ENCODE peak calls at places on chromosomes 13 and 19, in four cellular contexts. F, O, S and K are unnamed samples.

GRCh38 chr13:52925775-52926285 is 77.4 kb upstream of the PCDH8 start:
- DNase-seq in S (no peak), O (no peak), F (no peak), K (no peak)

GRCh38 chr13:84200971-84201370 is 318.7 kb upstream of the SLITRK1 start:
- DNase-seq in S (no peak), O (no peak), F (no peak), K (no peak)

GRCh38 chr19:6734096-6734696 is 3.2 kb downstream of the GPR108 start:
- DNase-seq in F (no peak), S (no peak), O (no peak), K (no peak)

GRCh38 chr13:22915442-22916082 is 265.2 kb upstream of the SGCG start:
- DNase-seq in F (peak), O (no peak), S (peak), K (peak)

GRCh38 chr19:7575426-7576040 is 20.1 kb upstream of the CAMSAP3 start:
- DNase-seq in F (no peak), O (no peak), S (no peak), K (no peak)

GRCh38 chr13:112617754-112618375 is 29.9 kb upstream of the TUBGCP3 start:
- DNase-seq in O (no peak), S (no peak), F (no peak), K (no peak)

GRCh38 chr19:32302778-32303177 is 42.6 kb upstream of the ZNF507 start:
- DNase-seq in S (no peak), F (no peak), O (no peak), K (no peak)

GRCh38 chr13:32136716-32137115 is 105.1 kb downstream of the FRY start:
- DNase-seq in S (no peak), O (no peak), F (no peak), K (no peak)

GRCh38 chr13:40475617-40476016 is 190.8 kb downstream of the FOXO1 start:
- DNase-seq in F (no peak), O (no peak), S (no peak), K (no peak)

GRCh38 chr13:70755411-70755810 is 647.2 kb upstream of the KLHL1 start:
- DNase-seq in F (no peak), O (no peak), S (no peak), K (no peak)

GRCh38 chr13:51614350-51614786 is 30.1 kb downstream of the WDFY2 start:
- DNase-seq in F (peak), O (no peak), S (no peak), K (no peak)

GRCh38 chr13:22018297-22019210 is 347.7 kb downstream of the FGF9 start:
- DNase-seq in F (no peak), S (no peak), O (no peak), K (no peak)

GRCh38 chr13:26062853-26063444 is 11.1 kb upstream of the SHISA2 start:
- DNase-seq in S (peak), F (no peak), O (no peak), K (no peak)

GRCh38 chr19:24159707-24160106 is 72.7 kb downstream of the ZNF254 start:
- DNase-seq in S (no peak), O (no peak), F (no peak), K (no peak)
- TF ChIP-seq CTCF in S (peak), O (peak), F (peak), K (no peak)

DNA sequence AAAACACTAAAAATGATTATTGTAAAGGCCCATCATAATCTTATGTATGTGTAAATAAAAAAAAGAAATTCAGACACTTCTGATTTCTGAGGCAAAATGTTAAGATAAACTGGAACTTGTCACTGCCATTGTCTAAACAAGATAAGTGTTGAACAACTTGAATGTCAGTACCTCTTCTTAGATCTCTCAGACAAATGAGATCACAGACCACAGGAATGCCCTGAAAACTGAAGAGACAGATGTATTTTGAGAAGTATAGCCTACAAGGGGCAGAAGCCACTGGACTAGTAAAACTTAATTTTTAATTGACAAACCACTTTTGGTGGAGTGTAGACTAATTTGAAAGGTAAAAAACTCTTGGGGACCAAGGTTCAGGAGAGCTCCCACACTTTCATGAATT is 375.5 kb upstream of the SLITRK5 start:
- DNase-seq in F (no peak), O (no peak), S (no peak), K (no peak)
- TF ChIP-seq CTCF in F (no peak), O (no peak), S (no peak), K (no peak)

GRCh38 chr19:47730910-47731309 is 14.4 kb upstream of the NOP53 start:
- DNase-seq in O (no peak), F (no peak), S (no peak), K (no peak)
- TF ChIP-seq CTCF in O (no peak), F (no peak), S (no peak), K (no peak)

GRCh38 chr19:18533058-18533457 is 10.3 kb downstream of the FKBP8 start:
- DNase-seq in S (no peak), F (no peak), O (no peak), K (no peak)
- TF ChIP-seq CTCF in S (no peak), F (no peak), O (no peak), K (no peak)

DNA sequence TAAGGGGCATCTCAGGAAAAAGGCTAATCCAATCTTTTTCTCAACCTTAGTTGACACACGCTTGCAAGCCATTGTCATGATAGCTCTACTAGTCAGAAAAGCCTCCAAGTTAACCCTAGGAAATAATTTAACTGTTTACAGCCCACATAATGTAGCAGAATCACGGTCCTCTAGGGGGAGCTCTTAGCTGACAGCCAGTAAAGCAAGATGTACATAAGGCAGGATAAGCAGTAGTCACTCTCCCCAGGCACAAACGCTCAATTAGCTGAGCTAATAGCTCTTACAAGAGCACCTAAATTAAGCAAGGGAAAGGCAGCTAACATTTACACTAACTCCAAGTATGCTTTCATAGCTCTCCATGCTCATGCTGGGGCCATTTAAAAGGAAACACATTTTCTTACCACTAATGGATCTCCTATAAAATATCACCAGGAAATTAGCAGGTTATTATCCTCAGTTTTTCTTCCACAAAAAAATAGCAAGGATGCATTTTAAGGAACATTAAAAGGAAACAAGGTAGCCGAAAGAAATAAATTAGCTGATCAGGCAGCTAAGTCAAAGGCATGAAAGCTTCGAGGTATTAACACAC is 33.7 kb upstream of the ZSCAN5A start:
- DNase-seq in O (no peak), F (no peak), S (peak), K (no peak)
- TF ChIP-seq CTCF in O (peak), F (peak), S (peak), K (peak)